ENCODE peak calls at places on chromosomes 6 and 20, in ten cellular contexts. P is cardiac fibroblast, C is HL-60, A is ovary, T is pancreas, O is AG04450, J is IMR-90, F is BJ, D is transverse colon, Z is HFF-Myc. H is an unnamed sample.

GRCh38 chr6:13760948-13761347 is 49.3 kb upstream of the RANBP9 start:
- DNase-seq in A (no peak), J (peak), D (no peak), C (peak), T (no peak), O (no peak), Z (no peak), F (peak), P (peak), H (peak)

GRCh38 chr6:996271-996852 is 303.4 kb upstream of the EXOC2 start:
- DNase-seq in Z (no peak), T (peak), J (no peak), C (no peak), A (no peak), D (no peak), F (no peak), O (no peak), P (no peak), H (no peak)

GRCh38 chr6:113683968-113684367 is 173.2 kb upstream of the MARCKS start:
- DNase-seq in D (no peak), T (no peak), O (no peak), J (no peak), C (no peak), F (no peak), A (no peak), P (no peak), Z (no peak), H (no peak)

GRCh38 chr6:82878812-82879211 is 186.8 kb downstream of the UBE3D start:
- DNase-seq in C (no peak), T (no peak), P (peak), J (peak), Z (peak), A (no peak), F (no peak), D (no peak), O (peak), H (no peak)

GRCh38 chr6:93017213-93017612 is 402.1 kb downstream of the EPHA7 start:
- DNase-seq in J (no peak), P (no peak), T (no peak), D (no peak), A (no peak), F (no peak), C (no peak), O (no peak), Z (no peak), H (no peak)

GRCh38 chr20:13856356-13856755 is 71.5 kb downstream of the NDUFAF5 start:
- DNase-seq in P (peak), D (no peak), T (no peak), O (no peak), J (no peak), Z (no peak), A (no peak), F (no peak), C (no peak), H (no peak)

GRCh38 chr20:33791959-33792597 is 19.1 kb upstream of the CHMP4B start:
- DNase-seq in P (peak), C (peak), D (peak), O (no peak), F (no peak), A (peak), J (peak), Z (no peak), T (peak), H (no peak)

GRCh38 chr6:158556113-158556512 is 3.8 kb upstream of the TMEM181 start:
- DNase-seq in C (no peak), Z (no peak), J (no peak), A (no peak), D (no peak), T (no peak), P (no peak), F (no peak), O (no peak), H (peak)

GRCh38 chr6:106085984-106086832 is at the start of gene PRDM1:
- DNase-seq in F (no peak), A (peak), J (peak), D (peak), T (peak), P (peak), Z (peak), C (peak), O (no peak), H (peak)

GRCh38 chr6:143410859-143411270 is 39.6 kb downstream of the ADAT2 start:
- DNase-seq in Z (no peak), C (no peak), A (no peak), F (peak), T (no peak), D (no peak), J (peak), O (no peak), P (peak), H (no peak)

GRCh38 chr6:43972179-43972914 is 154.9 kb downstream of the MRPL14 start:
- DNase-seq in P (no peak), F (no peak), O (no peak), C (no peak), J (no peak), T (peak), D (no peak), Z (no peak), A (no peak), H (no peak)

GRCh38 chr6:75759207-75759606 is 10.2 kb downstream of the MYO6 start:
- DNase-seq in P (no peak), C (no peak), O (no peak), Z (no peak), F (no peak), D (no peak), A (no peak), T (no peak), J (no peak), H (no peak)

GRCh38 chr6:148493374-148493773 is 150.7 kb downstream of the SASH1 start:
- DNase-seq in D (no peak), O (no peak), A (no peak), P (no peak), T (no peak), Z (no peak), C (no peak), F (no peak), J (no peak), H (no peak)

GRCh38 chr6:131116755-131117360 is 18.4 kb upstream of the AKAP7 start:
- DNase-seq in C (peak), D (no peak), O (peak), T (no peak), P (peak), J (peak), F (no peak), A (no peak), Z (no peak), H (no peak)

GRCh38 chr6:15465212-15465611 is 197.6 kb downstream of the DTNBP1 start:
- DNase-seq in O (no peak), C (no peak), A (no peak), Z (no peak), D (no peak), J (no peak), P (no peak), T (no peak), F (no peak), H (no peak)

GRCh38 chr6:99192561-99192960 is 156.9 kb downstream of the FAXC start:
- DNase-seq in J (no peak), O (no peak), D (no peak), A (no peak), T (no peak), Z (no peak), C (no peak), F (no peak), P (no peak), H (no peak)

GRCh38 chr6:88223298-88223697 is 57.2 kb upstream of the CNR1 start:
- DNase-seq in D (no peak), A (no peak), P (no peak), F (no peak), T (no peak), J (no peak), C (no peak), Z (no peak), O (no peak), H (no peak)

GRCh38 chr6:19999319-20000191 is 162.4 kb downstream of the ID4 start:
- DNase-seq in C (peak), O (no peak), D (no peak), P (peak), J (peak), F (no peak), T (no peak), A (no peak), Z (no peak), H (no peak)

GRCh38 chr6:139533573-139534471 is 159.4 kb upstream of the CITED2 start:
- DNase-seq in P (peak), O (peak), A (no peak), C (peak), J (peak), Z (no peak), D (peak), F (peak), T (peak), H (no peak)

GRCh38 chr20:17228624-17229061 is 1.8 kb downstream of the PCSK2 start:
- DNase-seq in C (no peak), D (no peak), F (no peak), P (no peak), J (no peak), Z (no peak), O (no peak), T (peak), A (peak), H (no peak)

GRCh38 chr20:37577972-37578371 is 50.3 kb upstream of the BLCAP start:
- DNase-seq in P (no peak), F (no peak), A (no peak), O (no peak), C (no peak), D (no peak), Z (no peak), T (no peak), J (no peak), H (no peak)

GRCh38 chr6:81767163-81768000 is 14.9 kb upstream of the TENT5A start:
- DNase-seq in D (peak), J (peak), F (peak), A (no peak), T (no peak), P (peak), C (no peak), O (no peak), Z (no peak), H (no peak)

GRCh38 chr20:25549866-25550477 is 35.4 kb downstream of the NINL start:
- DNase-seq in A (no peak), O (peak), J (peak), C (no peak), Z (no peak), P (peak), T (no peak), D (no peak), F (no peak), H (peak)

GRCh38 chr6:146990284-146990683 is 213.9 kb upstream of the STXBP5 start:
- DNase-seq in O (no peak), A (no peak), T (no peak), Z (no peak), C (no peak), D (no peak), J (peak), F (no peak), P (peak), H (no peak)

GRCh38 chr20:64065973-64066341 is 3.0 kb downstream of the TCEA2 start:
- DNase-seq in O (no peak), P (peak), T (no peak), F (peak), Z (peak), A (no peak), D (peak), J (peak), C (no peak), H (no peak)

GRCh38 chr6:20058912-20059311 is 153.4 kb downstream of the MBOAT1 start:
- DNase-seq in D (no peak), C (peak), A (no peak), Z (no peak), P (no peak), T (no peak), J (no peak), O (no peak), F (no peak), H (no peak)

GRCh38 chr6:41475737-41476357 is 70.3 kb upstream of the FOXP4 start:
- DNase-seq in J (no peak), O (no peak), T (no peak), A (no peak), D (no peak), F (no peak), Z (no peak), P (no peak), C (no peak), H (no peak)

GRCh38 chr6:36627141-36627540 is 33.0 kb downstream of the SRSF3 start:
- DNase-seq in Z (no peak), A (no peak), F (no peak), C (no peak), D (peak), T (no peak), P (no peak), J (no peak), O (no peak), H (no peak)

GRCh38 chr20:18856873-18857272 is 43.3 kb downstream of the SCP2D1 start:
- DNase-seq in P (no peak), Z (no peak), O (no peak), F (no peak), J (no peak), D (no peak), C (no peak), T (no peak), A (no peak), H (no peak)

GRCh38 chr6:42520786-42521607 is 42.8 kb upstream of the UBR2 start:
- DNase-seq in T (no peak), A (no peak), J (peak), P (peak), C (no peak), Z (no peak), F (no peak), D (no peak), O (no peak), H (no peak)

GRCh38 chr6:132147530-132148011 is 196.4 kb upstream of the CCN2 start:
- DNase-seq in C (no peak), Z (peak), T (no peak), F (peak), J (peak), D (no peak), A (no peak), O (peak), P (peak), H (no peak)

GRCh38 chr6:46484081-46484820 is 7.0 kb downstream of the RCAN2 start:
- DNase-seq in Z (no peak), C (no peak), J (no peak), D (no peak), T (no peak), O (no peak), P (no peak), F (no peak), A (no peak), H (no peak)

GRCh38 chr6:23269436-23269835 is 700.1 kb downstream of the HDGFL1 start:
- DNase-seq in J (peak), C (no peak), F (no peak), Z (no peak), T (no peak), A (no peak), O (no peak), D (no peak), P (peak), H (no peak)

GRCh38 chr20:34971873-34972235 is 16.2 kb downstream of the MYH7B start:
- DNase-seq in F (no peak), D (no peak), A (peak), C (no peak), O (no peak), J (no peak), P (no peak), T (no peak), Z (no peak), H (no peak)

GRCh38 chr6:117956386-117956785 is 49.3 kb downstream of the SLC35F1 start:
- DNase-seq in J (no peak), O (no peak), F (no peak), Z (no peak), T (no peak), P (no peak), D (no peak), A (no peak), C (no peak), H (no peak)

GRCh38 chr6:90329397-90330077 is 32.9 kb upstream of the BACH2 start:
- DNase-seq in F (no peak), Z (no peak), C (no peak), D (no peak), T (no peak), J (no peak), A (no peak), P (no peak), O (no peak), H (no peak)

GRCh38 chr6:90584636-90585255 is 2.1 kb downstream of the MAP3K7 start:
- DNase-seq in O (no peak), C (no peak), P (peak), Z (no peak), A (no peak), F (no peak), T (no peak), J (peak), D (no peak), H (no peak)

DNA sequence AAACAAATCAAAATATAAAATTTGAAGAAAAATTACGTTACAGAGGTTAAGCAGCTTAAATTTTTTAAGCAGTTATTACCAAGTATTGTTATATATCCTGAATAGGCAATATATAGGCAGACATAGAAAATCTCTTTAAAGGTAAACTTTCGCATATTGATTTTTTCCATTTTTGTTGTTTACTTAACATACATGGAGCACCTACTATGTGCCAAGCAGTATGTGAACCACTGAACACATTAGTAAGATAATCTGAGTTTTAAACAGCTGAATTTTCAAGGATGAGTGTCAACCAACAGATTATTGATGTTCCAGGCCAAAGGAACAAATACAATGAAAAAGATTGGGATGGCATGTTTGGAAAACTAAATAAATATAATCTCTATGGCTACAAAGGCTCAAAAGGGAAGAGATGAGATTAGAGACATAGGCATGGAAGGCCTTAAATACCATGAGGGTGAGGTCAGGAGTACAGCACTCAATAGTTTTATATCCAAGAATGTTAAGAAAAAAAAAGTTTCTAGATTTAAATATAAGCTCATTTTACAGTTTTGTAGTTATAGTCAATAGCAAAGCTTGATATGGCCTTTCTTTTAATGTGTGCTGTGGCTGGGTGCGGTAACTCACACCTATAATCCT is 277.5 kb downstream of the PTPRK start:
- DNase-seq in Z (no peak), A (no peak), C (no peak), D (no peak), F (peak), P (peak), J (peak), O (peak), T (no peak), H (no peak)
- H3K4me3 ChIP-seq in Z (no peak), A (no peak), C (no peak), D (no peak), F (no peak), P (no peak), J (no peak), O (no peak), T (no peak), H (no peak)

DNA sequence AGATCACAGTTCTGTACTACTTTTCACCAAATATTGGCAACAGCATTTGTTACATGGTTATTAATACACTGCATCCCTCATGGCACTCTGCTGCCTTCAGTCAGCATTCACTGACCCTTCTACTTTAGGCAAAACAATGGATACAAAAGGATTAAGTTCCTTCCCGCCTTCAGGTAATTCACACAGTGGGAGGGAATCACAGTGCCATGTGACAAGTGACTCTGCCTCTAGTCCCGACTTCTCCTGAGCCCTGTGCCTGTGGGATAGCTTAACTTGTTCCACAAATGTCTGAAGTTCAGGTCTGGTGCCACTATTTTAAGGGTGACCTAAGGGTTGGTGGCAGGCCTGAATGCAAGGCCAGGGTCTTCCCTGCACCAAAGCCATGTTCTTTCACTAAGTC is 66.1 kb downstream of the AFDN start:
- DNase-seq in D (no peak), J (no peak), Z (no peak), T (no peak), F (no peak), P (no peak), C (no peak), O (no peak), A (no peak), H (no peak)
- H3K4me3 ChIP-seq in D (no peak), J (no peak), Z (no peak), T (no peak), F (no peak), P (no peak), C (no peak), O (no peak), A (no peak), H (no peak)

GRCh38 chr20:1185316-1185741 is 548 bp upstream of the TMEM74B start:
- DNase-seq in T (no peak), C (no peak), Z (no peak), O (no peak), P (no peak), F (no peak), A (no peak), J (no peak), D (no peak), H (no peak)

GRCh38 chr20:1184638-1185315 is at the start of gene TMEM74B:
- DNase-seq in O (no peak), D (no peak), Z (no peak), T (no peak), A (no peak), J (no peak), F (no peak), C (no peak), P (no peak), H (no peak)

GRCh38 chr20:1185781-1186334 is 1.1 kb upstream of the TMEM74B start:
- DNase-seq in F (no peak), P (peak), Z (no peak), O (no peak), C (peak), J (peak), T (peak), D (peak), A (no peak), H (no peak)

GRCh38 chr20:1183153-1183552 is 1.6 kb downstream of the TMEM74B start:
- DNase-seq in D (no peak), C (no peak), T (no peak), O (no peak), Z (no peak), P (no peak), F (no peak), A (no peak), J (no peak), H (no peak)

DNA sequence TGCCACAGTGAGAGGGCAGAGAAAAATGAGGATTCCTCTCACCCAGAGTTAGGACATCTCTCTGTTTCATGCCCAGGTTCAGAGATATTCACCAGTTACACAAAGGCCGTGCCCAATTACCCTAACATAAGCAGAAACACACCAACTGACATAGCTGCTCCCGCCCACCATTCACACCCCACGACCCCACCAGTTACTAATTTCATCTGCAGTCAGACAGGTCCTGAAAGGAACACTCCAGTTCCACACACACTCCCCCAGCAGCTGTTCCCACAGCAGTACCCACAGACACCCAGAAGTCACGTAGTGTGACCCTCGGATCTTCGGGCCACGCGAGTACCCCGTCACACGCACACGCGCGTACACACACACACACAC is 532 bp downstream of the TMEM74B start:
- DNase-seq in J (no peak), C (no peak), T (no peak), O (no peak), A (no peak), F (no peak), Z (no peak), P (no peak), D (no peak), H (no peak)
- H3K4me3 ChIP-seq in J (no peak), C (no peak), T (no peak), O (no peak), A (no peak), F (no peak), Z (no peak), P (no peak), D (no peak), H (no peak)

GRCh38 chr6:159984268-159984786 is 15.4 kb downstream of the IGF2R start:
- DNase-seq in P (peak), T (no peak), O (peak), F (no peak), C (peak), J (peak), A (no peak), Z (no peak), D (no peak), H (no peak)

GRCh38 chr6:159981591-159982245 is 12.8 kb downstream of the IGF2R start:
- DNase-seq in T (peak), F (no peak), A (no peak), D (peak), J (peak), O (peak), Z (no peak), P (peak), C (peak), H (no peak)

GRCh38 chr6:159985296-159985940 is 16.5 kb downstream of the IGF2R start:
- DNase-seq in A (no peak), T (no peak), D (no peak), Z (no peak), P (no peak), O (no peak), J (peak), F (no peak), C (no peak), H (no peak)

GRCh38 chr6:159982726-159983506 is 14.0 kb downstream of the IGF2R start:
- DNase-seq in F (no peak), O (no peak), D (no peak), P (peak), Z (no peak), J (peak), T (no peak), C (peak), A (no peak), H (no peak)

GRCh38 chr6:159983641-159984080 is 14.8 kb downstream of the IGF2R start:
- DNase-seq in F (no peak), P (no peak), A (no peak), D (no peak), T (no peak), Z (no peak), C (peak), O (no peak), J (peak), H (no peak)
- H3K4me3 ChIP-seq in F (no peak), P (no peak), A (no peak), D (no peak), T (no peak), Z (no peak), C (no peak), O (no peak), J (no peak), H (no peak)